ENCODE peak calls at places on chromosomes 5 and 9, in ten cellular contexts. T is effector CD8-positive, alpha-beta T cell; X is transverse colon; K is AG08395; Y is A549; S is AG08396; B is amniotic epithelial cell; N is stimulated activated CD4-positive, alpha-beta T cell treated with anti-CD3 and anti-CD28 coated beads, Interleukin-15, amount 100 ng/mL, for 24 hours; C is naive thymus-derived CD4-positive, alpha-beta T cell; H is neuronal stem cell. D is an unnamed sample.

GRCh38 chr5:109451161-109451560 is 41.4 kb upstream of the PJA2 start:
- DNase-seq in Y (no peak), H (no peak), N (no peak), B (no peak), X (no peak), K (no peak), C (no peak), S (no peak), T (no peak), D (no peak)

GRCh38 chr9:130219661-130220081 is 45.9 kb upstream of the HMCN2 start:
- DNase-seq in K (no peak), S (no peak), C (no peak), T (no peak), B (no peak), Y (no peak), X (no peak), H (no peak), N (no peak), D (no peak)

GRCh38 chr9:228929-229695 is 14.4 kb downstream of the DOCK8 start:
- DNase-seq in H (no peak), C (no peak), K (no peak), X (no peak), B (no peak), S (no peak), N (no peak), Y (no peak), T (no peak), D (no peak)

GRCh38 chr9:130382636-130383349 is 62.0 kb upstream of the ASS1 start:
- DNase-seq in B (no peak), N (no peak), H (no peak), K (no peak), X (no peak), T (no peak), S (no peak), Y (no peak), C (no peak), D (no peak)

GRCh38 chr9:95605826-95606555 is 89.2 kb upstream of the PTCH1 start:
- DNase-seq in S (no peak), T (no peak), H (peak; percentile 84), C (no peak), Y (no peak), K (no peak), X (no peak), B (peak; percentile 22), N (no peak), D (no peak)

GRCh38 chr5:82584631-82585030 is 306.5 kb upstream of the RPS23 start:
- DNase-seq in C (no peak), S (no peak), T (no peak), H (no peak), Y (no peak), N (no peak), K (no peak), X (no peak), B (no peak), D (no peak)

GRCh38 chr5:171858303-171858702 is 72.7 kb downstream of the SMIM23 start:
- DNase-seq in T (no peak), S (no peak), H (no peak), N (no peak), X (no peak), B (no peak), C (no peak), Y (peak; percentile 38), K (no peak), D (no peak)

GRCh38 chr5:142906863-142907671 is 136.9 kb downstream of the ARHGAP26 start:
- DNase-seq in N (no peak), B (no peak), X (no peak), Y (no peak), K (peak; percentile 56), H (no peak), C (no peak), S (peak; percentile 35), T (no peak), D (no peak)

GRCh38 chr9:8533681-8534080 is 734.1 kb upstream of the DMAC1 start:
- DNase-seq in B (no peak), S (no peak), Y (no peak), K (no peak), C (no peak), H (peak; percentile 12), T (no peak), X (no peak), N (no peak), D (no peak)

GRCh38 chr5:175897285-175897684 is 25.9 kb downstream of the CPLX2 start:
- DNase-seq in X (no peak), Y (no peak), K (no peak), T (no peak), H (no peak), B (no peak), N (no peak), C (no peak), S (no peak), D (peak; percentile 11)

GRCh38 chr5:150522504-150523464 is 14.9 kb downstream of the NDST1 start:
- DNase-seq in T (no peak), S (no peak), Y (no peak), B (no peak), X (peak; percentile 44), H (no peak), C (no peak), K (no peak), N (no peak), D (no peak)

GRCh38 chr5:132830436-132831094 is at the start of gene SHROOM1:
- DNase-seq in T (no peak), Y (peak; percentile 49), K (peak; percentile 80), H (no peak), S (peak; percentile 88), N (peak; percentile 61), B (peak; percentile 37), C (no peak), X (peak; percentile 82), D (no peak)

GRCh38 chr5:41736641-41737040 is 133.6 kb downstream of the OXCT1 start:
- DNase-seq in K (no peak), C (no peak), T (no peak), Y (no peak), X (no peak), N (no peak), B (peak; percentile 73), S (no peak), H (no peak), D (no peak)

GRCh38 chr9:137639303-137640051 is 20.7 kb downstream of the EHMT1 start:
- DNase-seq in C (peak; percentile 33), X (no peak), H (no peak), K (peak; percentile 26), B (peak; percentile 28), N (no peak), S (no peak), Y (no peak), T (no peak), D (no peak)

GRCh38 chr5:181086410-181087229 is 44.3 kb downstream of the OR2V1 start:
- DNase-seq in H (no peak), T (no peak), N (no peak), B (peak; percentile 33), X (no peak), S (no peak), K (no peak), Y (no peak), C (no peak), D (no peak)

GRCh38 chr5:110343616-110344015 is 382.9 kb downstream of the TMEM232 start:
- DNase-seq in N (no peak), K (no peak), H (no peak), C (no peak), X (no peak), T (no peak), S (no peak), B (no peak), Y (no peak), D (no peak)

GRCh38 chr9:68704804-68705635 is at the start of gene PIP5K1B:
- DNase-seq in N (peak; percentile 77), S (peak; percentile 65), T (no peak), X (peak; percentile 90), K (peak; percentile 57), Y (peak; percentile 17), C (peak; percentile 18), B (peak; percentile 39), H (peak; percentile 71), D (peak; percentile 67)

GRCh38 chr5:147857302-147858129 is 21.0 kb upstream of the SCGB3A2 start:
- DNase-seq in H (peak; percentile 76), K (peak; percentile 58), B (peak; percentile 53), X (peak; percentile 69), T (peak; percentile 0), N (peak; percentile 57), C (peak; percentile 11), Y (peak; percentile 25), S (peak; percentile 48), D (peak; percentile 60)

GRCh38 chr9:12416736-12417135 is 276.4 kb upstream of the TYRP1 start:
- DNase-seq in B (no peak), C (no peak), K (no peak), T (no peak), S (no peak), N (no peak), H (peak; percentile 27), X (no peak), Y (no peak), D (no peak)

GRCh38 chr5:37071901-37072581 is 177.1 kb downstream of the CPLANE1 start:
- DNase-seq in T (no peak), X (no peak), S (peak; percentile 45), Y (no peak), H (no peak), C (no peak), N (no peak), B (peak; percentile 75), K (peak; percentile 65), D (no peak)

GRCh38 chr5:72634444-72634843 is 127.2 kb upstream of the ZNF366 start:
- DNase-seq in N (no peak), S (no peak), B (peak; percentile 24), H (no peak), C (no peak), X (no peak), Y (no peak), T (no peak), K (no peak), D (no peak)

GRCh38 chr9:97564291-97565175 is 63.1 kb downstream of the TMOD1 start:
- DNase-seq in N (no peak), S (peak; percentile 70), H (no peak), K (peak; percentile 54), Y (peak; percentile 21), T (no peak), C (no peak), B (peak; percentile 86), X (peak; percentile 21), D (no peak)

GRCh38 chr5:165497707-165498106 is 1992.3 kb downstream of the MAT2B start:
- DNase-seq in X (no peak), Y (peak; percentile 2), T (no peak), B (peak; percentile 27), K (no peak), N (no peak), C (no peak), S (no peak), H (no peak), D (no peak)

GRCh38 chr5:68251804-68252648 is 36.5 kb downstream of the PIK3R1 start:
- DNase-seq in K (no peak), S (no peak), B (peak; percentile 79), T (no peak), N (no peak), Y (no peak), X (peak; percentile 26), H (no peak), C (no peak), D (no peak)

GRCh38 chr5:17216176-17216973 is 1.1 kb upstream of the BASP1 start:
- DNase-seq in K (peak; percentile 69), S (peak; percentile 73), N (peak; percentile 72), B (peak; percentile 72), Y (peak; percentile 73), X (peak; percentile 83), T (no peak), H (peak; percentile 87), C (peak; percentile 46), D (peak; percentile 67)

GRCh38 chr5:34834794-34835089 is 4.2 kb upstream of the TTC23L start:
- DNase-seq in S (no peak), C (no peak), K (no peak), B (no peak), X (no peak), H (no peak), N (no peak), T (no peak), Y (no peak), D (no peak)

GRCh38 chr5:15746833-15747232 is 246.9 kb downstream of the FBXL7 start:
- DNase-seq in H (no peak), K (no peak), B (peak; percentile 47), C (no peak), T (no peak), N (no peak), X (no peak), Y (no peak), S (no peak), D (no peak)

GRCh38 chr5:134127988-134128647 is 13.6 kb downstream of the TCF7 start:
- DNase-seq in S (no peak), X (no peak), N (no peak), K (no peak), C (no peak), Y (no peak), H (no peak), T (no peak), B (no peak), D (no peak)

D was measured in activated naive CD4-positive, alpha-beta T cell treated with anti-CD3 and anti-CD28 coated beads, Interleukin-2, amount 10 ng/mL, durations not matched to agents 7 days and 5 days.